ENCODE peak calls at places on chromosomes 13 and 19, in ten cellular contexts. D is uterus; S is effector CD4-positive, alpha-beta T cell; M is stimulated activated CD4-positive, alpha-beta T cell treated with anti-CD3 and anti-CD28 coated beads, Interleukin-4, amount 100 ng/mL, for 24 hours; R is T-helper 2 cell; I is endodermal cell; Y is stimulated activated CD8-positive, alpha-beta memory T cell treated with anti-CD3 and anti-CD28 coated beads, Interleukin-15, amount 100 ng/mL, for 24 hours; F is astrocyte; Z is left ventricle myocardium superior; J is activated naive CD4-positive, alpha-beta T cell. X is an unnamed sample.

GRCh38 chr19:7801020-7801570 is 28.9 kb upstream of the EVI5L start:
- DNase-seq in D (no peak), S (no peak), M (no peak), R (no peak), I (no peak), Y (no peak), F (no peak), Z (no peak), J (no peak), X (no peak)

GRCh38 chr13:99182439-99182838 is 18.2 kb upstream of the UBAC2 start:
- DNase-seq in D (no peak), S (no peak), M (no peak), R (no peak), I (no peak), Y (no peak), F (no peak), Z (no peak), J (no peak), X (no peak)

GRCh38 chr13:48942131-48942530 is 33.6 kb upstream of the FNDC3A start:
- DNase-seq in D (no peak), S (no peak), M (no peak), R (no peak), I (no peak), Y (no peak), F (peak; percentile 68), Z (no peak), J (no peak), X (no peak)

GRCh38 chr19:39825531-39826076 is 8.4 kb downstream of the DYRK1B start:
- DNase-seq in D (no peak), S (no peak), M (no peak), R (no peak), I (no peak), Y (no peak), F (no peak), Z (peak; percentile 30), J (no peak), X (no peak)

GRCh38 chr13:77703426-77703825 is 5.9 kb downstream of the SLAIN1 start:
- DNase-seq in D (no peak), S (no peak), M (no peak), R (no peak), I (no peak), Y (no peak), F (no peak), Z (no peak), J (no peak), X (no peak)

GRCh38 chr13:49308104-49308875 is 60.6 kb downstream of the CDADC1 start:
- DNase-seq in D (peak; percentile 95), S (no peak), M (no peak), R (no peak), I (no peak), Y (no peak), F (peak; percentile 39), Z (peak; percentile 88), J (no peak), X (peak; percentile 96)

GRCh38 chr19:958967-959685 is 25.0 kb upstream of the WDR18 start:
- DNase-seq in D (no peak), S (no peak), M (peak; percentile 63), R (no peak), I (no peak), Y (no peak), F (peak; percentile 57), Z (no peak), J (no peak), X (no peak)

GRCh38 chr13:98448642-98448928 is 128.3 kb downstream of the STK24 start:
- DNase-seq in D (no peak), S (no peak), M (no peak), R (no peak), I (no peak), Y (no peak), F (no peak), Z (no peak), J (no peak), X (no peak)

GRCh38 chr13:72875233-72875632 is 93.3 kb downstream of the PIBF1 start:
- DNase-seq in D (no peak), S (no peak), M (no peak), R (no peak), I (no peak), Y (no peak), F (peak; percentile 36), Z (no peak), J (no peak), X (no peak)

GRCh38 chr13:31998131-31998530 is 33.4 kb upstream of the FRY start:
- DNase-seq in D (no peak), S (no peak), M (no peak), R (no peak), I (no peak), Y (no peak), F (peak; percentile 8), Z (peak; percentile 38), J (no peak), X (no peak)

GRCh38 chr13:113585828-113586355 is 1.3 kb downstream of the TFDP1 start:
- DNase-seq in D (no peak), S (no peak), M (no peak), R (peak; percentile 63), I (peak; percentile 36), Y (no peak), F (no peak), Z (no peak), J (no peak), X (peak; percentile 9)

GRCh38 chr19:30688696-30689095 is 316.5 kb downstream of the ZNF536 start:
- DNase-seq in D (no peak), S (no peak), M (no peak), R (no peak), I (no peak), Y (no peak), F (no peak), Z (no peak), J (no peak), X (no peak)

GRCh38 chr19:33064117-33064777 is 441 bp downstream of the RHPN2 start:
- DNase-seq in D (no peak), S (no peak), M (no peak), R (peak; percentile 37), I (peak; percentile 89), Y (no peak), F (no peak), Z (peak; percentile 39), J (no peak), X (no peak)

GRCh38 chr19:31591258-31591657 is 242.0 kb upstream of the TSHZ3 start:
- DNase-seq in D (no peak), S (no peak), M (no peak), R (no peak), I (peak; percentile 15), Y (no peak), F (no peak), Z (no peak), J (no peak), X (no peak)

GRCh38 chr13:32443111-32443510 is 15.2 kb upstream of the N4BP2L1 start:
- DNase-seq in D (no peak), S (peak; percentile 32), M (peak; percentile 19), R (peak; percentile 70), I (no peak), Y (no peak), F (no peak), Z (no peak), J (no peak), X (no peak)

GRCh38 chr13:108575430-108575829 is 54.0 kb upstream of the MYO16 start:
- DNase-seq in D (no peak), S (no peak), M (no peak), R (no peak), I (no peak), Y (no peak), F (no peak), Z (no peak), J (no peak), X (no peak)

GRCh38 chr19:45901432-45901903 is 945 bp downstream of the MYPOP start:
- DNase-seq in D (peak; percentile 47), S (no peak), M (no peak), R (peak; percentile 72), I (peak; percentile 73), Y (no peak), F (no peak), Z (peak; percentile 71), J (no peak), X (peak; percentile 33)

GRCh38 chr13:36904219-36904618 is 15.8 kb downstream of the SMAD9 start:
- DNase-seq in D (no peak), S (no peak), M (no peak), R (no peak), I (no peak), Y (no peak), F (no peak), Z (no peak), J (no peak), X (no peak)

GRCh38 chr13:98653471-98653985 is 76.6 kb upstream of the STK24 start:
- DNase-seq in D (peak; percentile 77), S (peak; percentile 61), M (peak; percentile 78), R (peak; percentile 70), I (peak; percentile 97), Y (peak; percentile 37), F (peak; percentile 34), Z (peak; percentile 83), J (peak; percentile 53), X (peak; percentile 80)